ENCODE peak calls at places on chromosomes 12 and 14, in ten cellular contexts. Q is GM23248; C is tibial artery; U is GM12878; V is CD4-positive, alpha-beta memory T cell; K is tibial nerve; W is ovary; X is mesenchymal stem cell; S is pancreas; E is lung. B is an unnamed sample.

GRCh38 chr12:75852956-75853355 is 178.6 kb downstream of the PHLDA1 start:
- DNase-seq in W (no peak), U (no peak), X (no peak), C (no peak), Q (no peak), V (no peak), K (no peak), E (no peak), S (no peak), B (no peak)

GRCh38 chr14:100381386-100382105 is 58.4 kb downstream of the SLC25A47 start:
- DNase-seq in E (no peak), U (no peak), W (no peak), X (no peak), C (no peak), V (no peak), Q (no peak), K (no peak), S (no peak), B (no peak)

GRCh38 chr14:90458536-90458935 is 61.7 kb downstream of the CALM1 start:
- DNase-seq in E (no peak), C (no peak), V (no peak), W (no peak), X (no peak), U (no peak), Q (no peak), S (no peak), K (no peak), B (no peak)

GRCh38 chr12:14260011-14260993 is 105.2 kb upstream of the ATF7IP start:
- DNase-seq in U (no peak), S (peak; percentile 92), V (no peak), K (peak; percentile 87), E (peak; percentile 93), Q (peak; percentile 94), C (peak; percentile 95), X (peak; percentile 91), W (peak; percentile 91), B (no peak)

GRCh38 chr12:97276621-97277020 is 186.0 kb upstream of the RMST start:
- DNase-seq in U (no peak), C (no peak), E (no peak), V (no peak), Q (no peak), S (no peak), K (no peak), X (no peak), W (no peak), B (no peak)

GRCh38 chr14:45177081-45177480 is 41.4 kb downstream of the FANCM start:
- DNase-seq in U (no peak), E (no peak), V (no peak), K (no peak), Q (peak; percentile 86), S (no peak), C (no peak), X (peak; percentile 24), W (no peak), B (no peak)

GRCh38 chr12:42810006-42810405 is 220.5 kb upstream of the PRICKLE1 start:
- DNase-seq in W (no peak), C (no peak), X (no peak), V (no peak), S (no peak), U (no peak), Q (peak; percentile 4), K (no peak), E (no peak), B (no peak)

GRCh38 chr14:71166434-71166833 is 259.2 kb downstream of the PCNX1 start:
- DNase-seq in W (no peak), X (no peak), Q (peak; percentile 87), U (no peak), S (peak; percentile 35), V (no peak), C (no peak), E (no peak), K (no peak), B (peak; percentile 36)

GRCh38 chr12:107302649-107303386 is 209.5 kb upstream of the CRY1 start:
- DNase-seq in U (no peak), C (no peak), K (no peak), E (no peak), X (no peak), V (no peak), Q (peak; percentile 9), S (no peak), W (no peak), B (no peak)

GRCh38 chr14:48275301-48275700 is 599.9 kb upstream of the MDGA2 start:
- DNase-seq in Q (no peak), V (no peak), X (no peak), C (no peak), E (no peak), U (no peak), S (no peak), W (no peak), K (no peak), B (no peak)

GRCh38 chr12:111842556-111843396 is 748 bp downstream of the MAPKAPK5 start:
- DNase-seq in Q (peak; percentile 63), C (no peak), K (no peak), V (no peak), X (peak; percentile 37), W (no peak), E (no peak), S (peak; percentile 8), U (no peak), B (no peak)

DNA sequence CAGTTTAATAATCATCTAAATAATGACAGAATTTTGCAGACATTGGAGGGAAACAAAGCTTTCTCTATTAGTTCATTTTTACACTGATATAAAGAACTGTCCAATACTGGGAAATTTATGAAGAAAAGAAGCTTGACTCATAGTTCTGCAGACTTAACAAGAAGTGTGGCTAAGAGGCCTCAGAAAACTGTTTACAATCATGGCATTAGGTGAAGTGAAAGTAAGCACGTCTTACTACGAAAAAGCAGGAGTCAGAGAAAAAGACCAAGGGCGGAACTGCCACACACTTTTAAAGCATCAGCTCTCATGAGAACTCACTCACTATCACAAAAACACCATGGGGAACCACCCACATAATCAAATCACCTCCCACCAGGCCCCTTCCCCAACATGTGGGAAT is 804.4 kb downstream of the FLRT2 start:
- DNase-seq in Q (no peak), V (no peak), X (peak; percentile 44), U (no peak), W (no peak), C (no peak), E (no peak), K (no peak), S (no peak), B (no peak)
- H3K27ac ChIP-seq in Q (no peak overlapping the region), V (no peak overlapping the region), X (no peak overlapping the region), U (no peak overlapping the region), W (no peak overlapping the region), C (no peak overlapping the region), E (no peak overlapping the region), K (peak overlapping the region; percentile 46), S (no peak overlapping the region), B (no peak overlapping the region)

GRCh38 chr12:47751561-47751960 is 7.1 kb downstream of the RAPGEF3 start:
- DNase-seq in W (no peak), K (no peak), X (no peak), E (no peak), Q (no peak), V (no peak), C (no peak), S (no peak), U (no peak), B (no peak)

GRCh38 chr12:47753021-47754001 is 5.4 kb downstream of the RAPGEF3 start:
- DNase-seq in Q (no peak), X (no peak), C (peak; percentile 97), V (no peak), E (peak; percentile 83), K (no peak), U (no peak), S (peak; percentile 45), W (no peak), B (no peak)

GRCh38 chr12:47752552-47752951 is 6.1 kb downstream of the RAPGEF3 start:
- DNase-seq in K (no peak), W (no peak), V (no peak), S (no peak), X (no peak), C (no peak), E (no peak), Q (peak; percentile 97), U (no peak), B (no peak)

GRCh38 chr12:47750916-47751470 is 7.7 kb downstream of the RAPGEF3 start:
- DNase-seq in U (no peak), K (no peak), Q (no peak), X (no peak), S (no peak), C (no peak), V (no peak), W (no peak), E (no peak), B (no peak)

DNA sequence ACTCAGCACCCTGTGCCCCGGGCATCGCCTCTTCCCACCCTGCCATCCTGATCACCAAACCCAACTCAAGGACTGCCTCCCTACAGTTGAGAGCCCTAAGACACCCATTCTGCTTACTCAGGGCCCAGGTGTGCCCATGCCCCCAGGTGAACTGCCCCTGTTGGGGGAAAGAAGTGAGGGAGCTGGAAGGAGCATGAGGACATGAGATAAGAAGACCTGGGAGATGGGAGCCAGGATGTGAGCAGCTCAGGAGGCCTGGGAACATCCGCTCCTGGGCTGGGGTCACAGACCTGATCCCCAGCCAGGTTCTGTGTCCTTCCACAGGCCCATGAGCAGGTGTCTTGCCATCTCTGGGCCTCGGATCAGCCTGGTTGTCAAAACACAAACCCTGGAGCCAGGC is 6.6 kb downstream of the RAPGEF3 start:
- DNase-seq in S (no peak), V (no peak), X (no peak), E (no peak), K (no peak), U (no peak), C (no peak), W (no peak), Q (no peak), B (no peak)
- H3K4me1 ChIP-seq in S (peaks cover 3% of the 10 kb centered on the region), V (peaks cover 23% of the 10 kb centered on the region), X (peaks cover 41% of the 10 kb centered on the region), E (peaks cover 11% of the 10 kb centered on the region), K (no peaks in the 10 kb centered on the region), U (peaks cover 37% of the 10 kb centered on the region), C (peaks cover 60% of the 10 kb centered on the region), W (peaks cover 16% of the 10 kb centered on the region), Q (peaks cover 27% of the 10 kb centered on the region), B (peaks cover 9% of the 10 kb centered on the region)

DNA sequence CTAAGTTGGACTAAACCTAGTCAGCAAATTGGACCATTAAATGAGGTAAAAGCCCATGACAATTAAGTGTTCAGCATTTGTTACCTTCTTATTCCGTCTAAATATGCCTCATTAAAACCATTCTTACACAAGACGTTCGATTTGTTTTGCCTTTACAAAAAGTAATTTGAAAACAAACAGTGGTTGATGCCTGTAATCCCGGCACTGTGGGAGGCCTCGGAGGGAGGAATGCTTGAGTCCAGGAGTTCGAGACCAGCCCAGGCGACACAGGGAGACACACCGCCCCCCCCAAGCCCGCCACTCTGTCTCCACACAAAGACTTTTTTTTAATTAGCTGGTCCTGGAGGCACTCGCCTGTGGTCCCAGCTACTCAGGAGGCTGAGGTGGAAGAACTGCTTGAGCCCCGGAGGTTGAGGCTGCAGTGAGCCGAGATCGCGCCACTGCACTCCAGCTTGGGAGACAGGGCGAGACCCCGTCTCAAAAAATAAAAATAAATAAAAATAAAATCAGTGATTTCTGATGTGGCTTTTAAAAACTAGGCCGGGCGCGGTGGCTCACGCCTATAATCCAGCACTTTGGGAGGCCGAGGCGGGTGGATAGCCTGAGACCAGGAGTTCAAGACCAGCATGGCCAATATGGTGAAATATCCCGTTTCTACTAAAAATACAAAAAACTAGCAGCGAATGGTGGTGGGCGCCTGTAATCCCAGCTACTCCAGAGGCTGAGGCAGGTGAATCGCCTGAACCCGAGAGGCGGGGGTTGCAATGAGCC is 856 bp upstream of the EIF4B start:
- DNase-seq in W (peak; percentile 27), C (no peak), V (no peak), Q (peak; percentile 34), S (peak; percentile 24), E (peak; percentile 29), X (peak; percentile 22), U (no peak), K (no peak), B (no peak)
- H3K4me3 ChIP-seq in W (peak overlapping the region; percentile 64), C (peak overlapping the region; percentile 82), V (peak overlapping the region; percentile 65), Q (peak overlapping the region; percentile 86), S (peak overlapping the region; percentile 47), E (peak overlapping the region; percentile 66), X (peak overlapping the region; percentile 100), U (peak overlapping the region; percentile 91), K (peak overlapping the region; percentile 79), B (peak overlapping the region; percentile 72)

GRCh38 chr14:39406560-39406959 is 25.7 kb downstream of the FBXO33 start:
- DNase-seq in V (no peak), X (no peak), K (no peak), E (no peak), W (no peak), S (no peak), Q (peak; percentile 45), U (no peak), C (no peak), B (no peak)
- H3K27ac ChIP-seq in V (no peak overlapping the region), X (no peak overlapping the region), K (no peak overlapping the region), E (no peak overlapping the region), W (no peak overlapping the region), S (no peak overlapping the region), Q (no peak overlapping the region), U (no peak overlapping the region), C (no peak overlapping the region), B (no peak overlapping the region)

B was measured in CD4-positive, CD25-positive, alpha-beta regulatory T cell.